ENCODE peak calls at places on chromosomes 7 and 10, in six cellular contexts. A is GM12891, D is HepG2, Q is H1, Y is K562, W is GM12878. Z is an unnamed sample.

GRCh38 chr7:110399421-110399820 is 691.5 kb upstream of the LRRN3 start:
- DNase-seq in D (no peak), A (no peak), W (no peak), Y (no peak), Q (no peak), Z (no peak)

GRCh38 chr10:53140516-53140915 is 367.9 kb upstream of the MBL2 start:
- DNase-seq in W (no peak), Q (no peak), A (no peak), D (no peak), Y (no peak), Z (no peak)

GRCh38 chr7:92699560-92699959 is 109.4 kb upstream of the FAM133B start:
- DNase-seq in D (no peak), Q (no peak), W (no peak), A (no peak), Y (no peak), Z (no peak)

GRCh38 chr7:112937651-112938390 is 147.6 kb upstream of the TMEM168 start:
- DNase-seq in Q (no peak), W (no peak), A (no peak), Y (no peak), D (no peak), Z (no peak)

GRCh38 chr10:125201108-125201524 is 40.8 kb upstream of the CTBP2 start:
- DNase-seq in W (peak; percentile 17), Q (no peak), Y (no peak), D (no peak), A (peak; percentile 35), Z (peak; percentile 34)

GRCh38 chr7:19290066-19290465 is 144.8 kb upstream of the FERD3L start:
- DNase-seq in D (no peak), Y (no peak), W (no peak), A (no peak), Q (no peak), Z (no peak)

GRCh38 chr10:12195281-12195602 is 449 bp downstream of the NUDT5 start:
- DNase-seq in Y (no peak), Q (no peak), W (no peak), A (no peak), D (no peak), Z (no peak)

GRCh38 chr7:2794836-2795636 is 49.1 kb downstream of the GNA12 start:
- DNase-seq in Y (no peak), Q (no peak), D (no peak), A (no peak), W (no peak), Z (no peak)

GRCh38 chr7:25407932-25408480 is 179.7 kb upstream of the NPVF start:
- DNase-seq in Q (no peak), Y (no peak), W (no peak), D (no peak), A (no peak), Z (no peak)

GRCh38 chr10:33661580-33662269 is 327.3 kb upstream of the NRP1 start:
- DNase-seq in Q (no peak), Y (no peak), D (peak; percentile 41), A (no peak), W (no peak), Z (no peak)

GRCh38 chr10:44828515-44829142 is 82.5 kb upstream of the TMEM72 start:
- DNase-seq in Q (no peak), A (no peak), Y (no peak), D (no peak), W (no peak), Z (no peak)

GRCh38 chr7:1169409-1170368 is 9.7 kb upstream of the ZFAND2A start:
- DNase-seq in A (peak; percentile 85), W (peak; percentile 56), Q (peak; percentile 98), Y (peak; percentile 93), D (peak; percentile 83), Z (peak; percentile 95)

GRCh38 chr10:11886851-11887250 is 63.7 kb downstream of the PROSER2 start:
- DNase-seq in D (no peak), Y (no peak), Q (no peak), W (peak; percentile 43), A (no peak), Z (no peak)

GRCh38 chr7:107560898-107561516 is 2.7 kb downstream of the COG5 start:
- DNase-seq in W (no peak), A (no peak), Q (no peak), Y (no peak), D (no peak), Z (no peak)

GRCh38 chr7:44431091-44431608 is 59.3 kb downstream of the NUDCD3 start:
- DNase-seq in W (no peak), Q (peak; percentile 60), A (peak; percentile 41), Y (no peak), D (peak; percentile 31), Z (peak; percentile 41)

GRCh38 chr7:64951250-64951848 is 39.5 kb downstream of the ZNF117 start:
- DNase-seq in Y (peak; percentile 40), Q (no peak), A (no peak), D (peak; percentile 52), W (peak; percentile 16), Z (no peak)

GRCh38 chr7:139321071-139321745 is 19.9 kb upstream of the FMC1 start:
- DNase-seq in W (no peak), Y (peak; percentile 54), Q (peak; percentile 44), D (peak; percentile 56), A (no peak), Z (no peak)

GRCh38 chr7:90629306-90629918 is 33.3 kb downstream of the CDK14 start:
- DNase-seq in Q (no peak), A (no peak), Y (no peak), D (peak; percentile 46), W (peak; percentile 45), Z (no peak)

GRCh38 chr7:26188291-26188999 is 12.1 kb downstream of the HNRNPA2B1 start:
- DNase-seq in D (no peak), Y (no peak), A (no peak), Q (no peak), W (no peak), Z (no peak)

GRCh38 chr10:19283285-19283684 is 234.7 kb downstream of the MALRD1 start:
- DNase-seq in D (no peak), Q (no peak), Y (no peak), W (no peak), A (no peak), Z (no peak)

GRCh38 chr7:128890306-128891109 is 20.0 kb downstream of the KCP start:
- DNase-seq in A (no peak), Q (peak; percentile 64), W (no peak), D (no peak), Y (peak; percentile 90), Z (no peak)

GRCh38 chr7:51346136-51346535 is 29.5 kb upstream of the COBL start:
- DNase-seq in A (no peak), Y (no peak), D (no peak), Q (no peak), W (no peak), Z (no peak)

GRCh38 chr7:149277871-149278270 is 15.9 kb downstream of the ZNF783 start:
- DNase-seq in Q (no peak), A (no peak), W (no peak), D (no peak), Y (no peak), Z (no peak)

GRCh38 chr10:43867667-43868361 is 219.1 kb upstream of the ZNF32 start:
- DNase-seq in D (peak; percentile 25), Q (peak; percentile 22), Y (no peak), W (no peak), A (no peak), Z (no peak)

GRCh38 chr7:47601119-47601880 is 19.4 kb upstream of the TNS3 start:
- DNase-seq in A (no peak), Y (no peak), W (no peak), Q (no peak), D (peak; percentile 40), Z (no peak)

GRCh38 chr7:244981-245380 is 45.0 kb upstream of the FOXL3 start:
- DNase-seq in D (no peak), Q (no peak), W (no peak), Y (no peak), A (no peak), Z (no peak)

GRCh38 chr10:30822693-30823465 is 193.3 kb upstream of the LYZL2 start:
- DNase-seq in Y (no peak), A (no peak), Q (no peak), D (no peak), W (no peak), Z (no peak)

GRCh38 chr10:128268015-128268722 is 141.9 kb upstream of the MKI67 start:
- DNase-seq in A (peak; percentile 30), D (peak; percentile 33), Y (peak; percentile 40), Q (peak; percentile 85), W (no peak), Z (no peak)

DNA sequence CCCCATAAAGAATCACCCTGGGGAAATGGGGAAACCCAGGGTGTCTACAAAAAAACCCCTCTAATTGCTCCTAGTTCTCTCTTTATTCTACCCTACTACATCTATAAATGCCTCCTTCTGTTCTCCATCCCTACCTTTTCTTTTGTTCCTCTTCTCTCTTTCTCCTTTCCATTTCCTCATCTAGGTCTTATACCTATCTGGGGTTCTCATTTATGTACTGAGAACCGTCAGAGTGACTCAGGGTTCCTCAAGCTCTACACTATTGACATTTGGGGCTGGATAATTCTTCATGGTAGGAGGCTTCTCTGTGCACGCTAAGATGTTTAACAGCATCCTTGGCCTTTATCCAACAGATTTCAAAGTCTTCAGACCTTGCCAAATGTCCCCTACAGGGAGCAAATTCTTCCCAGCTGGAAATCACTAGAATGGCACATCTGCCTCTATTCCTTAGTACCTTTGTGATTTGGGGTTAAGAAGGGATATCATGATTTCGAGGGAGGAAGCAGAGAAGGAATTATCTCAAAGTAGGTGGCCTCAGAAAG is 137.4 kb upstream of the PTN start:
- DNase-seq in Y (no peak), D (no peak), Q (no peak), A (no peak), W (no peak), Z (no peak)
- TF ChIP-seq POLR2A in Y (no peak), D (no peak), Q (no peak), A (no peak), W (no peak), Z (no peak)

GRCh38 chr10:79248341-79248931 is 98.8 kb upstream of the PPIF start:
- DNase-seq in Y (no peak), A (no peak), D (no peak), Q (no peak), W (no peak), Z (no peak)
- TF ChIP-seq POLR2AphosphoS5 in Y (no peak), A (no peak), D (no peak), Q (no peak), W (peak; percentile 82), Z (no peak)

GRCh38 chr10:5977471-5978370 is at the start of gene IL15RA:
- DNase-seq in Q (peak; percentile 81), A (peak; percentile 88), W (no peak), Y (peak; percentile 89), D (peak; percentile 24), Z (peak; percentile 82)
- TF ChIP-seq TAF1 in Q (no peak), A (no peak), W (peak; percentile 23), Y (peak; percentile 30), D (no peak), Z (peak; percentile 39)

DNA sequence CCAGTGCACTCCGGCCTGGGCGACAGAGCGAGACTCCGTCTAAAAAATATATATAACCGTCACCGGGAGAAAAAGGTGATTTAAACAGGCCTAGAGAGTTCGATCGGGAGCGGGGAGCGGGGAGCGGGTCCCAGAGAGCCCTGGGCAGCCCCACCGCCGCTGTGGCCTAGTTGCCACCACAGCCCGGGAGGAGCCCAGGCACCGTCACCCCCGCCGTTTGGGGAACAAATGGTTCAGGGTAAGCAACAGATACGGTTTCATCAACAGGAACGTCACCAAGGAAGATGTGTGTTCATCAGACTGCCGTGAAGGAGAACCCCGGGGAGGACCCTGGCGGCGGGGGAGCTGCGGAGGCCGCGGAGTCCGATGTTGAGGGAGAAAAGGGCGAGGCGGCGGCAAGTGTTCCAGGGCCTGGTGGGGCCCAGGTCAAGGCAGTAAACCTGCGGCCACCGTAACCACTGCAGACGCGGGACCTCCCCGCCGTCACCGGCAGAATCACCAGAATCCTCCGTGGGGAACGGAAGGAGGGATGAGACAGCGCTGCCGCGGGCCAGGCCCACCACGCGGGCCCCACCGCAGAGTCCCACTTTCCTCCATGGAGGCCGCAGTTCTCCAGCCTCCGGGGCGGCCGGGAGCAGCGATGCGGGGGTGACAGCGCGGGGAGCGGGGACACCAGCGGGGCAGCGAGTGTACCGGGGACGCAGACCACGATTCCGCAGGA is 103.4 kb downstream of the GALNT11 start:
- DNase-seq in Q (no peak), Y (no peak), D (no peak), A (no peak), W (no peak), Z (no peak)
- TF ChIP-seq POLR2A in Q (no peak), Y (no peak), D (no peak), A (no peak), W (no peak), Z (no peak)